ENCODE peak calls at places on chromosomes 11 and 22, in five cellular contexts. J is adipocyte, S is fibroblast of lung, A is neuronal stem cell, D is IMR-90. Q is an unnamed sample. For H3K4me1, the result is how much of the 10 kb centered on the place peaks cover.

GRCh38 chr11:122754553-122755322 is 83.6 kb upstream of the CRTAM start:
- DNase-seq in J (no peak), S (no peak), A (no peak), D (no peak), Q (no peak)

GRCh38 chr22:19480173-19480568 is 451 bp downstream of the CDC45 start:
- DNase-seq in J (no peak), S (no peak), A (no peak), D (no peak), Q (no peak)

GRCh38 chr22:36540867-36541642 is 12.1 kb upstream of the EIF3D start:
- DNase-seq in J (no peak), S (peak), A (no peak), D (no peak), Q (no peak)

GRCh38 chr11:10858505-10859360 is 880 bp upstream of the ZBED5 start:
- DNase-seq in J (peak), S (no peak), A (no peak), D (peak), Q (peak)

GRCh38 chr11:3177931-3178330 is 12.8 kb upstream of the OSBPL5 start:
- DNase-seq in J (peak), S (peak), A (no peak), D (no peak), Q (no peak)

GRCh38 chr22:41517172-41518047 is 26.9 kb downstream of the POLR3H start:
- DNase-seq in J (peak), S (no peak), A (peak), D (peak), Q (peak)

GRCh38 chr22:20600137-20600673 is 92.8 kb downstream of the MED15 start:
- DNase-seq in J (no peak), S (no peak), A (no peak), D (no peak), Q (no peak)

GRCh38 chr11:36622431-36623136 is 24.5 kb upstream of the RAG2 start:
- DNase-seq in J (peak), S (peak), A (no peak), D (peak), Q (no peak)

GRCh38 chr11:70535191-70535971 is 137.1 kb downstream of the CTTN start:
- DNase-seq in J (no peak), S (no peak), A (no peak), D (no peak), Q (no peak)

GRCh38 chr11:134395002-134395401 is 17.0 kb downstream of the B3GAT1 start:
- DNase-seq in J (no peak), S (no peak), A (no peak), D (no peak), Q (no peak)

GRCh38 chr11:105265859-105266258 is 126.3 kb upstream of the CARD18 start:
- DNase-seq in J (peak), S (peak), A (no peak), D (peak), Q (no peak)

GRCh38 chr11:47973173-47973572 is 7.2 kb upstream of the PTPRJ start:
- DNase-seq in J (no peak), S (no peak), A (no peak), D (no peak), Q (no peak)

GRCh38 chr22:19800761-19801244 is 40.2 kb downstream of the TBX1 start:
- DNase-seq in J (peak), S (peak), A (no peak), D (peak), Q (no peak)

GRCh38 chr11:115084191-115084590 is 405.9 kb downstream of the NXPE2 start:
- DNase-seq in J (no peak), S (no peak), A (peak), D (no peak), Q (no peak)

GRCh38 chr11:29844701-29845379 is 172.0 kb downstream of the KCNA4 start:
- DNase-seq in J (no peak), S (no peak), A (no peak), D (no peak), Q (no peak)

GRCh38 chr11:84642500-84642899 is 984.6 kb downstream of the DLG2 start:
- DNase-seq in J (no peak), S (no peak), A (no peak), D (no peak), Q (no peak)

GRCh38 chr11:65868076-65868667 is 4.4 kb downstream of the EFEMP2 start:
- DNase-seq in J (no peak), S (peak), A (peak), D (no peak), Q (peak)

GRCh38 chr11:74398244-74399159 is at the start of gene PGM2L1:
- DNase-seq in J (peak), S (peak), A (peak), D (peak), Q (peak)

GRCh38 chr11:120518356-120518755 is 6.8 kb downstream of the GRIK4 start:
- DNase-seq in J (no peak), S (no peak), A (no peak), D (no peak), Q (no peak)

GRCh38 chr22:45442120-45442519 is 28.6 kb downstream of the RIBC2 start:
- DNase-seq in J (no peak), S (peak), A (no peak), D (peak), Q (no peak)

GRCh38 chr11:122690801-122691649 is 35.5 kb downstream of the UBASH3B start:
- DNase-seq in J (peak), S (peak), A (no peak), D (peak), Q (no peak)

GRCh38 chr11:125166347-125166841 is 1.8 kb downstream of the PKNOX2 start:
- DNase-seq in J (peak), S (peak), A (peak), D (no peak), Q (peak)

GRCh38 chr11:64745219-64745522 is 1.2 kb upstream of the RASGRP2 start:
- DNase-seq in J (peak), S (no peak), A (no peak), D (no peak), Q (peak)

GRCh38 chr11:18012314-18012905 is 437 bp downstream of the SERGEF start:
- DNase-seq in J (peak), S (peak), A (no peak), D (peak), Q (peak)

GRCh38 chr11:13745165-13745564 is 76.7 kb downstream of the FAR1 start:
- DNase-seq in J (no peak), S (no peak), A (no peak), D (peak), Q (no peak)

GRCh38 chr11:100574894-100575769 is 112.0 kb upstream of the ARHGAP42 start:
- DNase-seq in J (peak), S (peak), A (no peak), D (peak), Q (no peak)

GRCh38 chr11:104033561-104033960 is 2.9 kb upstream of the DDI1 start:
- DNase-seq in J (peak), S (no peak), A (no peak), D (peak), Q (no peak)

GRCh38 chr11:33329705-33330329 is 72.6 kb downstream of the HIPK3 start:
- DNase-seq in J (peak), S (peak), A (no peak), D (peak), Q (no peak)

GRCh38 chr22:44595841-44596341 is 97.9 kb upstream of the RTL6 start:
- DNase-seq in J (no peak), S (peak), A (no peak), D (peak), Q (no peak)

GRCh38 chr22:45125198-45125597 is 38.5 kb upstream of the NUP50 start:
- DNase-seq in J (peak), S (peak), A (no peak), D (peak), Q (no peak)

GRCh38 chr11:75204012-75204674 is 36.4 kb upstream of the TPBGL start:
- DNase-seq in J (no peak), S (no peak), A (no peak), D (no peak), Q (no peak)

GRCh38 chr11:19683141-19683805 is 29.4 kb upstream of the NAV2 start:
- DNase-seq in J (no peak), S (no peak), A (no peak), D (no peak), Q (peak)

GRCh38 chr22:31286360-31287255 is 5.7 kb downstream of the PIK3IP1 start:
- DNase-seq in J (no peak), S (no peak), A (no peak), D (no peak), Q (no peak)

GRCh38 chr22:37824674-37825641 is 1.8 kb downstream of the GALR3 start:
- DNase-seq in J (peak), S (peak), A (no peak), D (no peak), Q (no peak)

GRCh38 chr22:37198290-37199102 is 10.4 kb upstream of the C1QTNF6 start:
- DNase-seq in J (peak), S (peak), A (peak), D (peak), Q (peak)

GRCh38 chr11:31809543-31809856 is 1.6 kb downstream of the PAX6 start:
- DNase-seq in J (no peak), S (peak), A (no peak), D (no peak), Q (no peak)

GRCh38 chr11:112965601-112966125 is 4.4 kb downstream of the NCAM1 start:
- DNase-seq in J (no peak), S (no peak), A (no peak), D (no peak), Q (no peak)

GRCh38 chr11:78715639-78716311 is 141.1 kb upstream of the NARS2 start:
- DNase-seq in J (peak), S (peak), A (peak), D (peak), Q (peak)

GRCh38 chr11:14380125-14380936 is 21.3 kb upstream of the RRAS2 start:
- DNase-seq in J (no peak), S (no peak), A (no peak), D (no peak), Q (no peak)

GRCh38 chr22:35749808-35750207 is 32.1 kb downstream of the APOL5 start:
- DNase-seq in J (no peak), S (peak), A (no peak), D (no peak), Q (no peak)

GRCh38 chr11:68430801-68431200 is 29.8 kb upstream of the PPP6R3 start:
- DNase-seq in J (no peak), S (no peak), A (no peak), D (no peak), Q (no peak)

GRCh38 chr11:68433541-68433940 is 27.0 kb upstream of the PPP6R3 start:
- DNase-seq in J (no peak), S (no peak), A (no peak), D (no peak), Q (no peak)

GRCh38 chr11:68430384-68430783 is 30.2 kb upstream of the PPP6R3 start:
- DNase-seq in J (no peak), S (no peak), A (no peak), D (no peak), Q (no peak)

GRCh38 chr11:68432874-68433273 is 27.7 kb upstream of the PPP6R3 start:
- DNase-seq in J (no peak), S (no peak), A (no peak), D (no peak), Q (no peak)

GRCh38 chr11:68431984-68432600 is 28.5 kb upstream of the PPP6R3 start:
- DNase-seq in J (no peak), S (no peak), A (no peak), D (no peak), Q (no peak)
- H3K4me1 ChIP-seq in J (under half), S (under half), A (under half), D (under half), Q (under half)

DNA sequence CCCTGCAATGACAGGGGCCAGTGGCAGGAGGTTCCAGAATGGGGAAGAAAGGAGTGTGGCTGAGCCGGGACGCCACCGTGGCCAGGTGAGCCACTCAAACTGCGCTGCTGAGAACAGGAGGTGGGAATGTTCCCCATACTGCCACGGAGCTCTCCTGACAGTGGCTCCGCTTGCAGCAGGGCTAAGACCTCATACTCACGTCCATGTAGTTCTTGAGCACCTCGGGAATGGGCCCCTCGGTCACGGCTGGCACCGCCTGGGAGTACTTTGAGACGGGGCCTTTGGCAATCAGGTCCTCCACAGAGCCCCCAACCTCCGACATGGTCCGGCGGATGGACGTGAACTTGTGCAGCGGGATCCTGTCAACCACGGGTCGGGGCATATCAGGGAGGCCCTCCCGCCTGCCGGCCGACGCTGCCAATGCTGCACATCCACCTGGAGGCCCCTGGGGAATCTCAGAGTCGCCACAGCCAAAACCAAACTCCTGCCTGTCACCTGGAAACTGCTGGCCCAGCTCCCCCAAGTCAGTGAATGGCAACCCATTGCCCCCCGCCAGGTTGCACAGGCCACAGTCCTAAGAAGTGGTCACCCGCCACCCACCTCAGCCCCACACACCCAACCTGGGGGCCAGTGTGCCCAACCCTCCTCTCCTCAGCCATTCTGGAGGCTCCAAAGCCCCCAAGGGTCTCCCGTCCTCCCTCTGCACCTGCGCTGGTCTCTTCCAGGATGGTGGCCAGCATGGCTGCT is 2.4 kb downstream of the CTSD start:
- DNase-seq in J (no peak), S (no peak), A (no peak), D (no peak), Q (no peak)
- H3K4me1 ChIP-seq in J (under half), S (under half), A (under half), D (under half), Q (half or more)

GRCh38 chr11:73384871-73385692 is 8.9 kb downstream of the RELT start:
- DNase-seq in J (peak), S (no peak), A (no peak), D (no peak), Q (no peak)

GRCh38 chr11:73384127-73384441 is 7.9 kb downstream of the RELT start:
- DNase-seq in J (no peak), S (no peak), A (no peak), D (no peak), Q (no peak)

GRCh38 chr11:73386026-73386425 is 9.8 kb downstream of the RELT start:
- DNase-seq in J (peak), S (no peak), A (no peak), D (no peak), Q (peak)

GRCh38 chr11:73383249-73384126 is 7.3 kb downstream of the RELT start:
- DNase-seq in J (peak), S (no peak), A (no peak), D (no peak), Q (no peak)

GRCh38 chr11:73384531-73384870 is 8.3 kb downstream of the RELT start:
- DNase-seq in J (no peak), S (no peak), A (no peak), D (no peak), Q (no peak)
- H3K4me1 ChIP-seq in J (under half), S (under half), A (under half), D (under half), Q (under half)

GRCh38 chr11:67417425-67417824 is 1.9 kb downstream of the CARNS1 start:
- DNase-seq in J (no peak), S (no peak), A (no peak), D (no peak), Q (no peak)
- H3K4me1 ChIP-seq in J (under half), S (under half), A (under half), D (under half), Q (under half)

GRCh38 chr11:116981216-116981887 is 116.9 kb downstream of the SIK3 start:
- DNase-seq in J (no peak), S (no peak), A (no peak), D (no peak), Q (no peak)

GRCh38 chr11:116976941-116977570 is 121.2 kb downstream of the SIK3 start:
- DNase-seq in J (peak), S (peak), A (no peak), D (no peak), Q (no peak)

GRCh38 chr11:116984186-116984585 is 114.0 kb downstream of the SIK3 start:
- DNase-seq in J (peak), S (peak), A (no peak), D (peak), Q (no peak)

GRCh38 chr11:116984589-116984988 is 113.6 kb downstream of the SIK3 start:
- DNase-seq in J (peak), S (peak), A (no peak), D (peak), Q (no peak)

DNA sequence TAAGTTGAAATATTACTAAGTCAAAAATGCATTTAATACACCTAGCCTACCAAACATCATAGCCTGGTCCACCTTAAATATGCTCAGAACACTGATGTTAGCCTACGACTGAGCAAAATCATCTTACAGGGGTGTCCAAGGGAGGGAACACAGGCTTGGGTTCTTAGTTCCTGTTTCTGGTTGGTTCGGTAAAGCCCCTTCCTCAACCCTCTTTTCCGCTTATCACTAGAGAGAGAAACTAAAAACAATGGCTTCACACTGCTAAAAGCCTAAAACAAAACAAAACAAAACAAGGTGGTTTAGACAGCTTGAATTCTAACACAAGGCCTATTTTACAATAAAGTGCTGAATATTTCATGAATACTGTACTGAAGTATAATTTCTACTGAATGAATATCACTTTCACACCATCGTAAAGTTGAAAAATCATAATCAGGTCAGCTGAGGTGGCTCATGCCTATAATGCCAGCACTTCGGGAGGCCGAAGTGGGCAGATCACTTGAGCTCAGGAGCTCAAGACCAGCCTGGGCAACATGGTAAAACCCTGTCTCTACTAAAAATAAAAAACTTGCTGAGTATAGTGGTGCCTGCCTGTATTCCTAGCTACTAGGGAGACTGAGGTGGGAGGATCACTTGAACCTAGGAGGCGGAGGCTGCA is 118.0 kb downstream of the SIK3 start:
- DNase-seq in J (no peak), S (no peak), A (no peak), D (no peak), Q (no peak)
- H3K4me1 ChIP-seq in J (under half), S (under half), A (under half), D (under half), Q (under half)

DNA sequence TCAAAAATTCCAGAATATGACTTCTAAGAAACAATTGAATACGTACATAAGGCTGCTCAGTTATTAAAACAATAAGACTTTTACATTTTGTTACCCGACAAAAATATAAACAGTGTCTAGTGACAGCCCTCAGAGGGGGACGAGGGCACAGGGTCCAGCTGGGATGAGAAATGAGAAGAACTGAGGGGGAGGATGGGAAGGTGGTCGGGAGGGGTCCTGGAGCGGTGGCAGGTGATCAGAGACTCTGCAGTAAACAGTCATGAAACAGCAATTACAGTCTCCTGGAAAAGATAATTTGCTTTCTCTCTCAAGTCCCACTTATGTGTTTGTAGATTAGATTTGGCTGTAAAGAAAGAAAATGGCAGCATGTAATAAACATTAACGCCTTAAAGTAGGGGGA is 56.0 kb downstream of the PACSIN2 start:
- DNase-seq in J (no peak), S (no peak), A (no peak), D (no peak), Q (no peak)
- H3K4me1 ChIP-seq in J (under half), S (under half), A (under half), D (under half), Q (half or more)

GRCh38 chr11:118786657-118787056 is 4.3 kb downstream of the DDX6 start:
- DNase-seq in J (no peak), S (no peak), A (no peak), D (no peak), Q (no peak)
- H3K4me1 ChIP-seq in J (under half), S (under half), A (under half), D (under half), Q (half or more)

DNA sequence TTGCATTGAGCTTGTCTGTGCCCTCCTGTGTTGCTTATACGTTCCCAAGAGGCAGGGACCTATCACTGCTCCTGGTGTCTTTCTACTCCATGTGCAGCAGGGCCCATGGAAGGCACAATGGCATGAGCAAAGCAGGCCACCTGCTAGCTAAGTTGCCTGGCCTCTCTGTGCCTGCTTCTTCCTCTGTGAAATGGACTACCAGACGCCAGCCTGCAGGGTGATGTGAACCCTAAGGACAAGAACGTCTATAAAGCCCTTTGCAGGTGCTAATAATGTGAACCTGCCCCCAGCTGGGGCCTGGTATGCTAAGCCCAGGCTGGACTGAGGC is 4.1 kb downstream of the GUCD1 start:
- DNase-seq in J (no peak), S (no peak), A (no peak), D (no peak), Q (no peak)
- H3K4me1 ChIP-seq in J (under half), S (under half), A (under half), D (under half), Q (under half)

GRCh38 chr22:30226192-30226832 is 20.2 kb downstream of the LIF start:
- DNase-seq in J (no peak), S (peak), A (no peak), D (peak), Q (no peak)
- H3K4me1 ChIP-seq in J (under half), S (under half), A (under half), D (under half), Q (under half)